ENCODE peak calls at places on chromosomes 7 and 10, in four cellular contexts. G is adrenal gland, M is psoas muscle, U is heart right ventricle. O is an unnamed sample.
A peak's percentile ranks its signal among the peaks of the same experiment; 100 is the strongest.

GRCh38 chr7:132654150-132654549 is 77.9 kb upstream of the PLXNA4 start:
- DNase-seq in U (no peak), G (no peak), M (no peak), O (peak; percentile 62)

GRCh38 chr7:65475734-65476319 is 102.2 kb downstream of the ZNF92 start:
- DNase-seq in M (no peak), U (no peak), G (no peak), O (peak; percentile 99)

GRCh38 chr10:1373287-1373686 is 317.1 kb downstream of the WDR37 start:
- DNase-seq in G (no peak), U (no peak), M (no peak), O (no peak)

GRCh38 chr10:77478248-77478963 is 159.2 kb downstream of the KCNMA1 start:
- DNase-seq in G (no peak), M (no peak), U (no peak), O (no peak)

GRCh38 chr7:24898691-24899090 is 81.3 kb downstream of the OSBPL3 start:
- DNase-seq in G (no peak), U (no peak), M (no peak), O (peak; percentile 49)

GRCh38 chr7:150439926-150440325 is 10.5 kb upstream of the GIMAP8 start:
- DNase-seq in G (no peak), U (no peak), M (no peak), O (no peak)

GRCh38 chr7:98472391-98473002 is 71.6 kb upstream of the BAIAP2L1 start:
- DNase-seq in G (no peak), M (no peak), U (no peak), O (no peak)

GRCh38 chr10:87844837-87845623 is 18.3 kb downstream of the KLLN start:
- DNase-seq in M (no peak), G (no peak), U (no peak), O (no peak)

GRCh38 chr10:62044569-62044968 is 143.1 kb downstream of the ARID5B start:
- DNase-seq in M (no peak), U (no peak), G (no peak), O (no peak)

GRCh38 chr10:69835875-69836727 is 34.4 kb downstream of the COL13A1 start:
- DNase-seq in M (no peak), U (no peak), G (no peak), O (peak; percentile 42)

GRCh38 chr7:4960363-4960762 is 1.4 kb upstream of the MMD2 start:
- DNase-seq in M (no peak), G (no peak), U (no peak), O (no peak)

GRCh38 chr10:114872519-114873087 is 51.0 kb downstream of the FHIP2A start:
- DNase-seq in G (no peak), M (no peak), U (no peak), O (no peak)

GRCh38 chr10:78267598-78267997 is 233.9 kb downstream of the RPS24 start:
- DNase-seq in G (no peak), U (no peak), M (no peak), O (no peak)

GRCh38 chr7:133253522-133253882 is 624 bp downstream of the EXOC4 start:
- DNase-seq in M (no peak), G (peak; percentile 21), U (no peak), O (peak; percentile 42)

GRCh38 chr7:20331912-20332317 is 1.2 kb downstream of the ITGB8 start:
- DNase-seq in G (no peak), M (no peak), U (no peak), O (no peak)

GRCh38 chr10:33749809-33750208 is 415.3 kb upstream of the NRP1 start:
- DNase-seq in G (no peak), U (no peak), M (no peak), O (no peak)

GRCh38 chr10:124734311-124735166 is 9.6 kb downstream of the FAM53B start:
- DNase-seq in G (no peak), U (no peak), M (no peak), O (no peak)

GRCh38 chr10:10630281-10630680 is 387.4 kb upstream of the CELF2 start:
- DNase-seq in M (no peak), U (no peak), G (no peak), O (no peak)

GRCh38 chr7:95686109-95686508 is 86.2 kb upstream of the DYNC1I1 start:
- DNase-seq in G (peak; percentile 74), M (peak; percentile 46), U (peak; percentile 14), O (peak; percentile 12)

GRCh38 chr7:149561072-149561471 is 63.5 kb upstream of the ZNF746 start:
- DNase-seq in U (no peak), G (no peak), M (no peak), O (no peak)

GRCh38 chr7:2611921-2612320 is 19.9 kb upstream of the TTYH3 start:
- DNase-seq in M (no peak), G (no peak), U (no peak), O (no peak)

GRCh38 chr7:2613926-2614613 is 17.7 kb upstream of the TTYH3 start:
- DNase-seq in U (peak; percentile 63), M (peak; percentile 87), G (peak; percentile 90), O (peak; percentile 26)

GRCh38 chr7:2612445-2613112 is 19.2 kb upstream of the TTYH3 start:
- DNase-seq in M (no peak), G (no peak), U (no peak), O (peak; percentile 38)

GRCh38 chr7:2614646-2615330 is 17.0 kb upstream of the TTYH3 start:
- DNase-seq in G (no peak), U (no peak), M (no peak), O (peak; percentile 37)

GRCh38 chr7:2613113-2613925 is 18.5 kb upstream of the TTYH3 start:
- DNase-seq in U (no peak), M (no peak), G (no peak), O (peak; percentile 59)
- TF ChIP-seq CTCF in U (no peak), M (no peak), G (no peak), O (no peak)

GRCh38 chr10:36301139-36301538 is 659.0 kb upstream of the FZD8 start:
- DNase-seq in G (no peak), M (no peak), U (no peak), O (no peak)
- TF ChIP-seq CTCF in G (no peak), M (no peak), U (no peak), O (no peak)

GRCh38 chr7:23107781-23108180 is 2.2 kb downstream of the KLHL7 start:
- DNase-seq in G (no peak), U (no peak), M (no peak), O (no peak)

GRCh38 chr7:23106491-23106800 is 861 bp downstream of the KLHL7 start:
- DNase-seq in U (no peak), G (no peak), M (no peak), O (no peak)

GRCh38 chr7:23105086-23105643 is 420 bp upstream of the KLHL7 start:
- DNase-seq in U (no peak), G (no peak), M (no peak), O (peak; percentile 28)

GRCh38 chr7:23106801-23107713 is 1.5 kb downstream of the KLHL7 start:
- DNase-seq in M (no peak), G (no peak), U (no peak), O (no peak)

GRCh38 chr7:23105644-23106490 is at the start of gene KLHL7:
- DNase-seq in G (peak; percentile 98), U (peak; percentile 97), M (peak; percentile 98), O (peak; percentile 96)
- TF ChIP-seq CTCF in G (no peak), U (no peak), M (no peak), O (no peak)

GRCh38 chr7:99601656-99602310 is 3.7 kb downstream of the TMEM225B start:
- DNase-seq in U (no peak), G (no peak), M (no peak), O (no peak)
- TF ChIP-seq CTCF in U (no peak), G (no peak), M (no peak), O (no peak)

GRCh38 chr10:118754556-118755423 is at the start of gene CACUL1:
- DNase-seq in G (peak; percentile 100), M (peak; percentile 100), U (peak; percentile 100), O (peak; percentile 99)
- TF ChIP-seq CTCF in G (no peak), M (no peak), U (no peak), O (no peak)

DNA sequence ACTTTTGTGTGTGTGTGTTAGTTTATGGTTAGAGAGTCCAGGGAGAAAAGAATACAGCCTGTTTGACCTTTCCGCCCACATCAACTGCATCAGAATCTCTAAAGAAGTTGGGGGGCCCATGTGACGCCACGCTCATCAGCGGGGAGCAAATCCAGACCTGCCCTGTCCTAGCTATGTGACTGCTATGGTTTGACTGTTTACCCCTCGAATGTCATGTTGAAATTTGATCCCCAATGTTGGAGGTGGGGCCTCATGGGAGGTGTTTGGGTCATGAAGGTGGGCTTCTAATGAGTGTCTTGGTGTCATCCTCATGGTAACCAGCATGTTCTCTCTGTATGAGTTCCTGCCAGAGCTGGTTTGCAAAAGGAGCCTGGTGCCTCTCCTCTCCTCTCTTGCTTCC is 128.1 kb downstream of the ADRA2A start:
- DNase-seq in G (no peak), M (no peak), U (no peak), O (no peak)
- TF ChIP-seq CTCF in G (no peak), M (no peak), U (no peak), O (no peak)